ENCODE peak calls at places on chromosomes 7 and 10, in seven cellular contexts. One of them, this sample, is unnamed.

GRCh38 chr7:768881-769504 is 41.9 kb upstream of the PRKAR1B start:
- DNase-seq in upper lobe of right lung: no peak
- DNase-seq in dorsolateral prefrontal cortex: no peak
- DNase-seq in memory B cell: no peak
- DNase-seq in KG1: no peak
- DNase-seq in dermis blood vessel endothelial cell: no peak
- DNase-seq in HTR-8/SVneo: no peak
- DNase-seq in this sample: no peak

GRCh38 chr10:48251152-48251524 is 23.4 kb downstream of the FRMPD2 start:
- DNase-seq in upper lobe of right lung: no peak
- DNase-seq in dorsolateral prefrontal cortex: no peak
- DNase-seq in memory B cell: no peak
- DNase-seq in HTR-8/SVneo: no peak
- DNase-seq in dermis blood vessel endothelial cell: no peak
- DNase-seq in KG1: no peak
- DNase-seq in this sample: no peak

GRCh38 chr7:48594349-48594748 is 330.0 kb upstream of the CDC14C start:
- DNase-seq in dermis blood vessel endothelial cell: no peak
- DNase-seq in memory B cell: no peak
- DNase-seq in upper lobe of right lung: no peak
- DNase-seq in KG1: no peak
- DNase-seq in HTR-8/SVneo: no peak
- DNase-seq in dorsolateral prefrontal cortex: no peak
- DNase-seq in this sample: no peak

GRCh38 chr7:80153446-80153845 is 18.8 kb downstream of the GNAI1 start:
- DNase-seq in dorsolateral prefrontal cortex: no peak
- DNase-seq in memory B cell: no peak
- DNase-seq in upper lobe of right lung: no peak
- DNase-seq in KG1: no peak
- DNase-seq in dermis blood vessel endothelial cell: no peak
- DNase-seq in HTR-8/SVneo: no peak
- DNase-seq in this sample: no peak

GRCh38 chr10:87504667-87505365 is at the start of gene MINPP1:
- DNase-seq in dorsolateral prefrontal cortex: peak; percentile 80
- DNase-seq in memory B cell: peak; percentile 39
- DNase-seq in upper lobe of right lung: peak; percentile 92
- DNase-seq in dermis blood vessel endothelial cell: peak; percentile 74
- DNase-seq in HTR-8/SVneo: peak; percentile 90
- DNase-seq in KG1: peak; percentile 61
- DNase-seq in this sample: peak; percentile 91

GRCh38 chr10:47348138-47348651 is at the start of gene RBP3:
- DNase-seq in upper lobe of right lung: no peak
- DNase-seq in memory B cell: no peak
- DNase-seq in dorsolateral prefrontal cortex: no peak
- DNase-seq in dermis blood vessel endothelial cell: no peak
- DNase-seq in KG1: no peak
- DNase-seq in HTR-8/SVneo: no peak
- DNase-seq in this sample: no peak

GRCh38 chr10:4395731-4396130 is 430.3 kb upstream of the AKR1E2 start:
- DNase-seq in KG1: no peak
- DNase-seq in HTR-8/SVneo: no peak
- DNase-seq in memory B cell: no peak
- DNase-seq in upper lobe of right lung: no peak
- DNase-seq in dorsolateral prefrontal cortex: no peak
- DNase-seq in dermis blood vessel endothelial cell: no peak
- DNase-seq in this sample: no peak

GRCh38 chr7:70334883-70335282 is 736.6 kb downstream of the AUTS2 start:
- DNase-seq in dorsolateral prefrontal cortex: no peak
- DNase-seq in KG1: no peak
- DNase-seq in memory B cell: no peak
- DNase-seq in upper lobe of right lung: no peak
- DNase-seq in HTR-8/SVneo: no peak
- DNase-seq in dermis blood vessel endothelial cell: no peak
- DNase-seq in this sample: no peak

GRCh38 chr7:104973909-104974415 is 40.0 kb upstream of the KMT2E start:
- DNase-seq in memory B cell: no peak
- DNase-seq in dorsolateral prefrontal cortex: no peak
- DNase-seq in HTR-8/SVneo: no peak
- DNase-seq in dermis blood vessel endothelial cell: peak; percentile 89
- DNase-seq in KG1: no peak
- DNase-seq in upper lobe of right lung: no peak
- DNase-seq in this sample: no peak

GRCh38 chr10:93219347-93219746 is 145.7 kb downstream of the CYP26A1 start:
- DNase-seq in upper lobe of right lung: no peak
- DNase-seq in HTR-8/SVneo: no peak
- DNase-seq in dorsolateral prefrontal cortex: no peak
- DNase-seq in memory B cell: no peak
- DNase-seq in dermis blood vessel endothelial cell: no peak
- DNase-seq in KG1: no peak
- DNase-seq in this sample: no peak

GRCh38 chr10:43902842-43903241 is 254.2 kb upstream of the ZNF32 start:
- DNase-seq in dermis blood vessel endothelial cell: no peak
- DNase-seq in dorsolateral prefrontal cortex: no peak
- DNase-seq in HTR-8/SVneo: no peak
- DNase-seq in upper lobe of right lung: no peak
- DNase-seq in memory B cell: no peak
- DNase-seq in KG1: no peak
- DNase-seq in this sample: no peak

GRCh38 chr10:102230861-102231356 is 4.8 kb downstream of the ELOVL3 start:
- DNase-seq in memory B cell: peak; percentile 41
- DNase-seq in upper lobe of right lung: peak; percentile 80
- DNase-seq in HTR-8/SVneo: no peak
- DNase-seq in dermis blood vessel endothelial cell: peak; percentile 51
- DNase-seq in dorsolateral prefrontal cortex: no peak
- DNase-seq in KG1: peak; percentile 25
- DNase-seq in this sample: peak; percentile 64

GRCh38 chr7:120860151-120860550 is 2.2 kb upstream of the TSPAN12 start:
- DNase-seq in dorsolateral prefrontal cortex: no peak
- DNase-seq in dermis blood vessel endothelial cell: no peak
- DNase-seq in HTR-8/SVneo: no peak
- DNase-seq in KG1: no peak
- DNase-seq in upper lobe of right lung: no peak
- DNase-seq in memory B cell: no peak
- DNase-seq in this sample: no peak

GRCh38 chr10:32981760-32982159 is 23.7 kb upstream of the ITGB1 start:
- DNase-seq in HTR-8/SVneo: no peak
- DNase-seq in upper lobe of right lung: no peak
- DNase-seq in memory B cell: no peak
- DNase-seq in KG1: no peak
- DNase-seq in dorsolateral prefrontal cortex: no peak
- DNase-seq in dermis blood vessel endothelial cell: peak; percentile 95
- DNase-seq in this sample: peak; percentile 62

GRCh38 chr7:46660402-46660801 is 739.3 kb upstream of the IGFBP3 start:
- DNase-seq in upper lobe of right lung: no peak
- DNase-seq in dorsolateral prefrontal cortex: no peak
- DNase-seq in dermis blood vessel endothelial cell: no peak
- DNase-seq in memory B cell: no peak
- DNase-seq in HTR-8/SVneo: no peak
- DNase-seq in KG1: no peak
- DNase-seq in this sample: no peak

GRCh38 chr7:5425507-5426225 is 2.0 kb upstream of the TNRC18 start:
- DNase-seq in KG1: peak; percentile 49
- DNase-seq in dorsolateral prefrontal cortex: peak; percentile 76
- DNase-seq in dermis blood vessel endothelial cell: peak; percentile 90
- DNase-seq in upper lobe of right lung: peak; percentile 91
- DNase-seq in HTR-8/SVneo: peak; percentile 64
- DNase-seq in memory B cell: peak; percentile 37
- DNase-seq in this sample: no peak

GRCh38 chr7:52639126-52639525 is 396.3 kb upstream of the POM121L12 start:
- DNase-seq in dorsolateral prefrontal cortex: no peak
- DNase-seq in upper lobe of right lung: no peak
- DNase-seq in HTR-8/SVneo: no peak
- DNase-seq in KG1: no peak
- DNase-seq in dermis blood vessel endothelial cell: no peak
- DNase-seq in memory B cell: no peak
- DNase-seq in this sample: no peak

GRCh38 chr7:88141025-88141424 is 78.8 kb downstream of the SRI start:
- DNase-seq in upper lobe of right lung: no peak
- DNase-seq in dermis blood vessel endothelial cell: no peak
- DNase-seq in KG1: no peak
- DNase-seq in HTR-8/SVneo: no peak
- DNase-seq in dorsolateral prefrontal cortex: no peak
- DNase-seq in memory B cell: no peak
- DNase-seq in this sample: no peak

GRCh38 chr7:80841566-80842478 is 77.0 kb downstream of the SEMA3C start:
- DNase-seq in memory B cell: no peak
- DNase-seq in HTR-8/SVneo: no peak
- DNase-seq in upper lobe of right lung: no peak
- DNase-seq in dermis blood vessel endothelial cell: no peak
- DNase-seq in dorsolateral prefrontal cortex: no peak
- DNase-seq in KG1: no peak
- DNase-seq in this sample: no peak

GRCh38 chr7:139559364-139560105 is 36.0 kb downstream of the CLEC2L start:
- DNase-seq in upper lobe of right lung: peak; percentile 53
- DNase-seq in HTR-8/SVneo: no peak
- DNase-seq in memory B cell: no peak
- DNase-seq in KG1: no peak
- DNase-seq in dermis blood vessel endothelial cell: no peak
- DNase-seq in dorsolateral prefrontal cortex: no peak
- DNase-seq in this sample: no peak

GRCh38 chr7:81501220-81501619 is 268.6 kb downstream of the HGF start:
- DNase-seq in upper lobe of right lung: no peak
- DNase-seq in dorsolateral prefrontal cortex: no peak
- DNase-seq in HTR-8/SVneo: peak; percentile 12
- DNase-seq in dermis blood vessel endothelial cell: peak; percentile 61
- DNase-seq in memory B cell: no peak
- DNase-seq in KG1: no peak
- DNase-seq in this sample: no peak

GRCh38 chr10:4802711-4803487 is 23.1 kb upstream of the AKR1E2 start:
- DNase-seq in upper lobe of right lung: no peak
- DNase-seq in HTR-8/SVneo: no peak
- DNase-seq in dermis blood vessel endothelial cell: no peak
- DNase-seq in dorsolateral prefrontal cortex: no peak
- DNase-seq in KG1: no peak
- DNase-seq in memory B cell: no peak
- DNase-seq in this sample: no peak

GRCh38 chr10:12262278-12262981 is 66.4 kb downstream of the CDC123 start:
- DNase-seq in HTR-8/SVneo: no peak
- DNase-seq in KG1: no peak
- DNase-seq in dermis blood vessel endothelial cell: no peak
- DNase-seq in upper lobe of right lung: no peak
- DNase-seq in dorsolateral prefrontal cortex: no peak
- DNase-seq in memory B cell: no peak
- DNase-seq in this sample: no peak

GRCh38 chr10:108090476-108091215 is 926.1 kb upstream of the SORCS1 start:
- DNase-seq in dorsolateral prefrontal cortex: no peak
- DNase-seq in dermis blood vessel endothelial cell: no peak
- DNase-seq in KG1: no peak
- DNase-seq in memory B cell: no peak
- DNase-seq in HTR-8/SVneo: no peak
- DNase-seq in upper lobe of right lung: no peak
- DNase-seq in this sample: no peak

This sample was measured in natural killer cell treated with Interleukin-12 subunit alpha and Interleukin-12 subunit beta and Interleukin-15 and Interleukin-18, amount 100 ng/mL, for 72 hours.